ENCODE peak calls at places on chromosomes 11 and 22, in six cellular contexts. One of them, this sample, is unnamed.

GRCh38 chr22:43257549-43257948 is 70.6 kb upstream of the TTLL12 start:
- DNase-seq in Panc1: no peak
- DNase-seq in neural crest cell: no peak
- DNase-seq in right lobe of liver: no peak
- DNase-seq in colonic mucosa: no peak
- DNase-seq in lower leg skin: no peak
- DNase-seq in this sample: no peak

GRCh38 chr11:64854534-64855502 is 10.4 kb upstream of the CDC42BPG start:
- DNase-seq in colonic mucosa: peak; percentile 89
- DNase-seq in neural crest cell: no peak
- DNase-seq in right lobe of liver: no peak
- DNase-seq in lower leg skin: peak; percentile 83
- DNase-seq in Panc1: peak; percentile 95
- DNase-seq in this sample: peak; percentile 93

GRCh38 chr11:64100345-64100744 is 64.6 kb downstream of the FLRT1 start:
- DNase-seq in right lobe of liver: no peak
- DNase-seq in colonic mucosa: no peak
- DNase-seq in Panc1: no peak
- DNase-seq in neural crest cell: no peak
- DNase-seq in lower leg skin: no peak
- DNase-seq in this sample: no peak

GRCh38 chr11:77515483-77515882 is 41.6 kb upstream of the PAK1 start:
- DNase-seq in right lobe of liver: no peak
- DNase-seq in colonic mucosa: peak; percentile 56
- DNase-seq in Panc1: no peak
- DNase-seq in neural crest cell: no peak
- DNase-seq in lower leg skin: no peak
- DNase-seq in this sample: no peak

GRCh38 chr11:115325523-115325922 is 178.7 kb downstream of the CADM1 start:
- DNase-seq in right lobe of liver: no peak
- DNase-seq in lower leg skin: no peak
- DNase-seq in Panc1: no peak
- DNase-seq in neural crest cell: no peak
- DNase-seq in colonic mucosa: no peak
- DNase-seq in this sample: no peak

GRCh38 chr11:36131719-36132349 is 157.4 kb downstream of the COMMD9 start:
- DNase-seq in lower leg skin: peak; percentile 51
- DNase-seq in right lobe of liver: peak; percentile 49
- DNase-seq in Panc1: no peak
- DNase-seq in colonic mucosa: peak; percentile 27
- DNase-seq in neural crest cell: peak; percentile 18
- DNase-seq in this sample: peak; percentile 51

GRCh38 chr11:103636232-103636631 is 400.2 kb upstream of the DDI1 start:
- DNase-seq in neural crest cell: no peak
- DNase-seq in lower leg skin: no peak
- DNase-seq in right lobe of liver: no peak
- DNase-seq in colonic mucosa: no peak
- DNase-seq in Panc1: no peak
- DNase-seq in this sample: no peak

GRCh38 chr11:130403967-130404366 is 24.4 kb downstream of the ADAMTS8 start:
- DNase-seq in Panc1: no peak
- DNase-seq in lower leg skin: no peak
- DNase-seq in neural crest cell: no peak
- DNase-seq in colonic mucosa: no peak
- DNase-seq in right lobe of liver: no peak
- DNase-seq in this sample: no peak

GRCh38 chr22:42401562-42402334 is 30.5 kb downstream of the NFAM1 start:
- DNase-seq in neural crest cell: no peak
- DNase-seq in Panc1: no peak
- DNase-seq in colonic mucosa: no peak
- DNase-seq in lower leg skin: no peak
- DNase-seq in right lobe of liver: no peak
- DNase-seq in this sample: no peak

GRCh38 chr11:12893787-12894672 is 115.1 kb upstream of the RASSF10 start:
- DNase-seq in colonic mucosa: peak; percentile 78
- DNase-seq in neural crest cell: peak; percentile 75
- DNase-seq in Panc1: peak; percentile 13
- DNase-seq in lower leg skin: peak; percentile 61
- DNase-seq in right lobe of liver: peak; percentile 53
- DNase-seq in this sample: peak; percentile 71

GRCh38 chr11:14974021-14974698 is 2.0 kb upstream of the CALCA start:
- DNase-seq in neural crest cell: no peak
- DNase-seq in colonic mucosa: no peak
- DNase-seq in lower leg skin: no peak
- DNase-seq in right lobe of liver: no peak
- DNase-seq in Panc1: no peak
- DNase-seq in this sample: no peak

GRCh38 chr11:110711776-110712642 is at the start of gene ARHGAP20:
- DNase-seq in right lobe of liver: peak; percentile 83
- DNase-seq in lower leg skin: peak; percentile 26
- DNase-seq in Panc1: no peak
- DNase-seq in neural crest cell: peak; percentile 48
- DNase-seq in colonic mucosa: peak; percentile 69
- DNase-seq in this sample: peak; percentile 33

GRCh38 chr11:59380263-59381059 is 21.8 kb downstream of the OR5AN1 start:
- DNase-seq in right lobe of liver: no peak
- DNase-seq in Panc1: no peak
- DNase-seq in lower leg skin: no peak
- DNase-seq in colonic mucosa: no peak
- DNase-seq in neural crest cell: no peak
- DNase-seq in this sample: no peak

GRCh38 chr11:127624455-127624854 is 623.9 kb upstream of the KIRREL3 start:
- DNase-seq in Panc1: no peak
- DNase-seq in lower leg skin: no peak
- DNase-seq in right lobe of liver: no peak
- DNase-seq in colonic mucosa: no peak
- DNase-seq in neural crest cell: no peak
- DNase-seq in this sample: no peak

GRCh38 chr11:119538748-119539147 is 115.8 kb upstream of the THY1 start:
- DNase-seq in right lobe of liver: no peak
- DNase-seq in Panc1: no peak
- DNase-seq in neural crest cell: no peak
- DNase-seq in lower leg skin: no peak
- DNase-seq in colonic mucosa: no peak
- DNase-seq in this sample: peak; percentile 42

GRCh38 chr11:121391914-121392313 is 60.2 kb upstream of the SORL1 start:
- DNase-seq in Panc1: no peak
- DNase-seq in neural crest cell: no peak
- DNase-seq in lower leg skin: peak; percentile 59
- DNase-seq in right lobe of liver: no peak
- DNase-seq in colonic mucosa: peak; percentile 92
- DNase-seq in this sample: no peak

GRCh38 chr11:122743949-122744876 is 88.7 kb downstream of the UBASH3B start:
- DNase-seq in colonic mucosa: peak; percentile 44
- DNase-seq in right lobe of liver: no peak
- DNase-seq in lower leg skin: peak; percentile 29
- DNase-seq in neural crest cell: no peak
- DNase-seq in Panc1: no peak
- DNase-seq in this sample: peak; percentile 39

GRCh38 chr11:72776844-72777754 is 16.7 kb downstream of the STARD10 start:
- DNase-seq in lower leg skin: no peak
- DNase-seq in neural crest cell: no peak
- DNase-seq in Panc1: no peak
- DNase-seq in colonic mucosa: peak; percentile 49
- DNase-seq in right lobe of liver: peak; percentile 93
- DNase-seq in this sample: no peak
- TF ChIP-seq CTCF in lower leg skin: no peak
- TF ChIP-seq CTCF in neural crest cell: no peak
- TF ChIP-seq CTCF in Panc1: no peak
- TF ChIP-seq CTCF in colonic mucosa: no peak
- TF ChIP-seq CTCF in right lobe of liver: no peak
- TF ChIP-seq CTCF in this sample: no peak

GRCh38 chr11:75577198-75577597 is 15.1 kb downstream of the SERPINH1 start:
- DNase-seq in right lobe of liver: no peak
- DNase-seq in Panc1: no peak
- DNase-seq in colonic mucosa: peak; percentile 58
- DNase-seq in lower leg skin: no peak
- DNase-seq in neural crest cell: peak; percentile 52
- DNase-seq in this sample: peak; percentile 63
- TF ChIP-seq CTCF in right lobe of liver: peak; percentile 47
- TF ChIP-seq CTCF in Panc1: peak; percentile 88
- TF ChIP-seq CTCF in colonic mucosa: peak; percentile 31
- TF ChIP-seq CTCF in lower leg skin: no peak
- TF ChIP-seq CTCF in neural crest cell: peak; percentile 64
- TF ChIP-seq CTCF in this sample: peak; percentile 66

DNA sequence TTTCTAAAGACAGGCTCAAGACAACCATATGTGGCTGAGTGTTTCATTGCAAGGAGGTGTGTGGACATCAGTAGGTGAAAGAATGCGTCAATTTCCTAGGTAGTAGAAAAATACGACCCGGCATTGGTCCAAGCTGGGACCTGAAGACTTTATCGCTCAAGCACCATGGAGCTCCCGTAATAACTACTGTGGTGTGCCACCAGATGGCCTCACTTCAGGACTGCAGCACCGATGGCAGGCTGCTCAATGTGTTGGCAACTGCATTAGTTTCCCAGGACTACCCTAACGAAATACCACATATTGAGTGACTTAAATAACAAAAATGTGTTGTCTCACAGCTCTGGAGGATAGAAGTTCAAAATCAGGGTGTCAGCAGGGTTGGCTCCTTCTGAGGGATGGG is 72.4 kb upstream of the FAT3 start:
- DNase-seq in lower leg skin: no peak
- DNase-seq in colonic mucosa: no peak
- DNase-seq in neural crest cell: no peak
- DNase-seq in right lobe of liver: no peak
- DNase-seq in Panc1: no peak
- DNase-seq in this sample: peak; percentile 9
- TF ChIP-seq CTCF in lower leg skin: no peak
- TF ChIP-seq CTCF in colonic mucosa: no peak
- TF ChIP-seq CTCF in neural crest cell: peak; percentile 23
- TF ChIP-seq CTCF in right lobe of liver: peak; percentile 22
- TF ChIP-seq CTCF in Panc1: peak; percentile 38
- TF ChIP-seq CTCF in this sample: no peak

DNA sequence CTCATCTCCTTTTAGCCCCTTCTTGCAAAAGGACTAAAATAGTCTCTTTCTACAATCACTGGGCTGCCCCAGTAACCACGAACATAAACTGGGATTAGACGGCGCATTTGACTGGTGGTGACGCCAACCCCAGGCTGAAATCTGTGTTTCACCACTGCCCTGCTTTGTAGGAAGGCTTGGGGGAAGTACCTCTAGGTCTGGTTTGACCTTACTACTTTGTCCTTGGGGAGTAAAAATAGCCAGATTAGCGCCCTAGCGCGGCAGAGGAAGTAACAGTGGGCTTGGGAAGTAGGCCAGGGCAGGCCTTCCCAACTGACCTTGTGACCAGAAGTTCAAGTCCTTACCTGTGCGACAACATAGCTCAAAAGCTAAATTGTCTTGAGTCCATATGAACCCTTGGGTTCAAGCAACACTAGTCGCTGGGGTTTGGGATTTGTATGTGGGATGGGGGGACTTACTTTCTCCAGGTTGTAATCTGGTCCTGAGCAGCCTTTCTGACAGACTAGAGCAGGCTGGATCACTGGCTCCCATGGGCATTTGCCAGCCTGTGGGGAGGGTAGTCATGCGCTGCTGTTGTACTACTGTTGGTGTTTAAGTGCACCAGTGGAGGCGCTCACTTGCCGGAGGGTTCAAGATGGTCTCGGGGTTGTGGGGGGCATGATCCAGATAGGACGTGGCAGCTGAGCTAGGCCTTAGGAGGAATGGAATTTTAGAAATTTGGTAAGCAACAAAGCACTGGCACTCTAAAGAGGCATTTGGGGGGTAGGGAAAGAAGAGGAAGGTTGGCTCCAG is 953 bp upstream of the PACS1 start:
- DNase-seq in lower leg skin: peak; percentile 44
- DNase-seq in neural crest cell: no peak
- DNase-seq in Panc1: no peak
- DNase-seq in colonic mucosa: peak; percentile 59
- DNase-seq in right lobe of liver: peak; percentile 59
- DNase-seq in this sample: peak; percentile 91
- TF ChIP-seq CTCF in lower leg skin: no peak
- TF ChIP-seq CTCF in neural crest cell: no peak
- TF ChIP-seq CTCF in Panc1: peak; percentile 26
- TF ChIP-seq CTCF in colonic mucosa: no peak
- TF ChIP-seq CTCF in right lobe of liver: no peak
- TF ChIP-seq CTCF in this sample: peak; percentile 51

DNA sequence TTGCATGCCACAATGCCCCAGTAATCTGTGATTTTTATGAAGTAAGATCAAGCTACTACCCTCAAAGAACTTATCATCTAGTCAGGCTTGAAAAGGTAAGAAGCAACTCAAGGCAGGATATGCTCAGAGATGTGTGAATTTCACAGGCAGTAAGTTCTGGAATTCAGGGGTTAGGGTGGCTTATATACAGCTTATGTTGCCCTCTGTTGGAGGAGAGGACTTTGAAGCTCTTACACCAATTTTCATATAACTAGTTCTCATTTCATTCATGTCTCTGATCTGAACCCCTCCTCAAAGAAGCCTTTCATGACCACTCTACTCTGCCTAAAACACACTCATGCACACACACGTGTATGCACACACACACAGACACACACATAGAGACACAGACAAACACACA is 220.5 kb upstream of the ZBED5 start:
- DNase-seq in neural crest cell: no peak
- DNase-seq in lower leg skin: no peak
- DNase-seq in right lobe of liver: no peak
- DNase-seq in Panc1: no peak
- DNase-seq in colonic mucosa: no peak
- DNase-seq in this sample: peak; percentile 19
- TF ChIP-seq CTCF in neural crest cell: no peak
- TF ChIP-seq CTCF in lower leg skin: no peak
- TF ChIP-seq CTCF in right lobe of liver: no peak
- TF ChIP-seq CTCF in Panc1: peak; percentile 57
- TF ChIP-seq CTCF in colonic mucosa: no peak
- TF ChIP-seq CTCF in this sample: no peak

DNA sequence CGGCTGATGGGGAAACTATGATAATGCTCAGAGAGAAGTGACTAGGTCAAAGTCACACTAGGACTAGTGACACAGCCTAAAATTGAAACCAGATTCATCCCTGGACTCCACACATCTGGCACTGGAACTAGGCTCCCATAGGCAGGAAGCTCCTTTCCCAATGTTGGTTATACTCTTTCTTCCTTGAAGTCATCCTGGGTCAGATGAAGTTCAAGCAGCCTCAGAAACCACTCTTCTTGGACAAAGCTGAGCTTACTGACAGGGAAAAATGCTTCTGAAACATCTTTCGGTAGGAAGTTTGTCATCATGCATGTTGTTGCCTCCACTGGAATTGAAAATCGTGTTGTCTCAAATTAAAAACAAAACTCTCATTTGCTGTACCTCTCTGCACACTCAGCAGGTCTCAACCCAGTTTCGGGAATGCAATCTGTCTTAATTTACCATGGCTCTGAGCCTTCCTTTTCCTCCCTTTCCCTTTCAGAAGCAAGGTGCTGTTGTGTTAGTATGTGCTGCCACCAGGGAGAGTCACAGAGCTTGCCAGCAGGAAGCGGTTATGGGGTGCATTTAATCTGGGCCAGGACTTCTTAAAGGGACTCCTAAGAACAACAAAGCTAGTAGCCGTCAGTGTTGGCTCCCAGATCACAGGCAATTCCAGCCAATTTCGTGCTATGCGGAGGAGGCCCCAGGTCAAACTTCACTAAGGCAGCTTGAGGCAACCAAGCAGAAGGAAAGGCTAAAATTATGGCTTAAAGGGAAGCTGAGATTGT is 384.8 kb downstream of the TENM4 start:
- DNase-seq in right lobe of liver: no peak
- DNase-seq in neural crest cell: no peak
- DNase-seq in lower leg skin: no peak
- DNase-seq in Panc1: no peak
- DNase-seq in colonic mucosa: no peak
- DNase-seq in this sample: peak; percentile 95
- TF ChIP-seq CTCF in right lobe of liver: no peak
- TF ChIP-seq CTCF in neural crest cell: no peak
- TF ChIP-seq CTCF in lower leg skin: no peak
- TF ChIP-seq CTCF in Panc1: no peak
- TF ChIP-seq CTCF in colonic mucosa: no peak
- TF ChIP-seq CTCF in this sample: peak; percentile 44

GRCh38 chr11:70381872-70382842 is 16.2 kb upstream of the CTTN start:
- DNase-seq in right lobe of liver: no peak
- DNase-seq in Panc1: no peak
- DNase-seq in lower leg skin: no peak
- DNase-seq in neural crest cell: no peak
- DNase-seq in colonic mucosa: no peak
- DNase-seq in this sample: peak; percentile 91
- TF ChIP-seq CTCF in right lobe of liver: no peak
- TF ChIP-seq CTCF in Panc1: no peak
- TF ChIP-seq CTCF in lower leg skin: no peak
- TF ChIP-seq CTCF in neural crest cell: no peak
- TF ChIP-seq CTCF in colonic mucosa: no peak
- TF ChIP-seq CTCF in this sample: peak; percentile 48

This sample was measured in AG10803.